ENCODE peak calls at places on chromosome 5, in nine cellular contexts. One of them, this sample, is unnamed.

GRCh38 chr5:14156611-14157493 is 13.7 kb downstream of the TRIO start:
- DNase-seq in PC-9: peak; percentile 83
- DNase-seq in GM10248: peak; percentile 64
- DNase-seq in activated T-cell treated with anti-CD3 and anti-CD28 coated beads, Interleukin-2, amount 50 U/mL, for 4 hours: no peak
- DNase-seq in SK-MEL-5: peak; percentile 71
- DNase-seq in psoas muscle: no peak
- DNase-seq in Right ventricle myocardium superior: no peak
- DNase-seq in activated CD4-positive, CD25-positive, alpha-beta regulatory T cell treated with anti-CD3 and anti-CD28 coated beads, Interleukin-2, amount 50 U/mL, for 16 hours: no peak
- DNase-seq in C1 segment of cervical spinal cord: no peak
- DNase-seq in this sample: peak; percentile 61

GRCh38 chr5:170333161-170333909 is 35.8 kb upstream of the LCP2 start:
- DNase-seq in PC-9: no peak
- DNase-seq in GM10248: no peak
- DNase-seq in activated T-cell treated with anti-CD3 and anti-CD28 coated beads, Interleukin-2, amount 50 U/mL, for 4 hours: peak; percentile 69
- DNase-seq in SK-MEL-5: peak; percentile 75
- DNase-seq in psoas muscle: no peak
- DNase-seq in Right ventricle myocardium superior: no peak
- DNase-seq in activated CD4-positive, CD25-positive, alpha-beta regulatory T cell treated with anti-CD3 and anti-CD28 coated beads, Interleukin-2, amount 50 U/mL, for 16 hours: peak; percentile 32
- DNase-seq in C1 segment of cervical spinal cord: no peak
- DNase-seq in this sample: no peak

GRCh38 chr5:59123595-59124561 is 541.0 kb downstream of the RAB3C start:
- DNase-seq in PC-9: no peak
- DNase-seq in GM10248: no peak
- DNase-seq in activated T-cell treated with anti-CD3 and anti-CD28 coated beads, Interleukin-2, amount 50 U/mL, for 4 hours: no peak
- DNase-seq in SK-MEL-5: peak; percentile 26
- DNase-seq in psoas muscle: no peak
- DNase-seq in Right ventricle myocardium superior: no peak
- DNase-seq in activated CD4-positive, CD25-positive, alpha-beta regulatory T cell treated with anti-CD3 and anti-CD28 coated beads, Interleukin-2, amount 50 U/mL, for 16 hours: no peak
- DNase-seq in C1 segment of cervical spinal cord: no peak
- DNase-seq in this sample: no peak

GRCh38 chr5:86909461-86909881 is 291.7 kb downstream of the COX7C start:
- DNase-seq in PC-9: no peak
- DNase-seq in GM10248: no peak
- DNase-seq in activated T-cell treated with anti-CD3 and anti-CD28 coated beads, Interleukin-2, amount 50 U/mL, for 4 hours: no peak
- DNase-seq in SK-MEL-5: no peak
- DNase-seq in psoas muscle: no peak
- DNase-seq in Right ventricle myocardium superior: no peak
- DNase-seq in activated CD4-positive, CD25-positive, alpha-beta regulatory T cell treated with anti-CD3 and anti-CD28 coated beads, Interleukin-2, amount 50 U/mL, for 16 hours: no peak
- DNase-seq in C1 segment of cervical spinal cord: no peak
- DNase-seq in this sample: no peak

GRCh38 chr5:177402271-177403043 is 2.0 kb upstream of the PFN3 start:
- DNase-seq in PC-9: peak; percentile 88
- DNase-seq in GM10248: peak; percentile 74
- DNase-seq in activated T-cell treated with anti-CD3 and anti-CD28 coated beads, Interleukin-2, amount 50 U/mL, for 4 hours: peak; percentile 64
- DNase-seq in SK-MEL-5: peak; percentile 73
- DNase-seq in psoas muscle: peak; percentile 30
- DNase-seq in Right ventricle myocardium superior: peak; percentile 60
- DNase-seq in activated CD4-positive, CD25-positive, alpha-beta regulatory T cell treated with anti-CD3 and anti-CD28 coated beads, Interleukin-2, amount 50 U/mL, for 16 hours: no peak
- DNase-seq in C1 segment of cervical spinal cord: no peak
- DNase-seq in this sample: peak; percentile 58

GRCh38 chr5:61123145-61123544 is 39.1 kb downstream of the SMIM15 start:
- DNase-seq in PC-9: no peak
- DNase-seq in GM10248: no peak
- DNase-seq in activated T-cell treated with anti-CD3 and anti-CD28 coated beads, Interleukin-2, amount 50 U/mL, for 4 hours: no peak
- DNase-seq in SK-MEL-5: no peak
- DNase-seq in psoas muscle: no peak
- DNase-seq in Right ventricle myocardium superior: no peak
- DNase-seq in activated CD4-positive, CD25-positive, alpha-beta regulatory T cell treated with anti-CD3 and anti-CD28 coated beads, Interleukin-2, amount 50 U/mL, for 16 hours: no peak
- DNase-seq in C1 segment of cervical spinal cord: no peak
- DNase-seq in this sample: no peak

GRCh38 chr5:59728356-59728755 is 165.2 kb downstream of the PDE4D start:
- DNase-seq in PC-9: no peak
- DNase-seq in GM10248: no peak
- DNase-seq in activated T-cell treated with anti-CD3 and anti-CD28 coated beads, Interleukin-2, amount 50 U/mL, for 4 hours: no peak
- DNase-seq in SK-MEL-5: no peak
- DNase-seq in psoas muscle: no peak
- DNase-seq in Right ventricle myocardium superior: no peak
- DNase-seq in activated CD4-positive, CD25-positive, alpha-beta regulatory T cell treated with anti-CD3 and anti-CD28 coated beads, Interleukin-2, amount 50 U/mL, for 16 hours: no peak
- DNase-seq in C1 segment of cervical spinal cord: no peak
- DNase-seq in this sample: no peak

GRCh38 chr5:178688551-178688950 is 41.9 kb downstream of the ZNF354A start:
- DNase-seq in PC-9: no peak
- DNase-seq in GM10248: no peak
- DNase-seq in activated T-cell treated with anti-CD3 and anti-CD28 coated beads, Interleukin-2, amount 50 U/mL, for 4 hours: no peak
- DNase-seq in SK-MEL-5: no peak
- DNase-seq in psoas muscle: no peak
- DNase-seq in Right ventricle myocardium superior: no peak
- DNase-seq in activated CD4-positive, CD25-positive, alpha-beta regulatory T cell treated with anti-CD3 and anti-CD28 coated beads, Interleukin-2, amount 50 U/mL, for 16 hours: no peak
- DNase-seq in C1 segment of cervical spinal cord: no peak
- DNase-seq in this sample: peak; percentile 43

GRCh38 chr5:74938250-74938649 is 72.1 kb upstream of the FAM169A start:
- DNase-seq in PC-9: no peak
- DNase-seq in GM10248: no peak
- DNase-seq in activated T-cell treated with anti-CD3 and anti-CD28 coated beads, Interleukin-2, amount 50 U/mL, for 4 hours: no peak
- DNase-seq in SK-MEL-5: no peak
- DNase-seq in psoas muscle: no peak
- DNase-seq in Right ventricle myocardium superior: no peak
- DNase-seq in activated CD4-positive, CD25-positive, alpha-beta regulatory T cell treated with anti-CD3 and anti-CD28 coated beads, Interleukin-2, amount 50 U/mL, for 16 hours: no peak
- DNase-seq in C1 segment of cervical spinal cord: no peak
- DNase-seq in this sample: no peak

GRCh38 chr5:76402880-76403712 is at the start of gene IQGAP2:
- DNase-seq in PC-9: peak; percentile 39
- DNase-seq in GM10248: peak; percentile 88
- DNase-seq in activated T-cell treated with anti-CD3 and anti-CD28 coated beads, Interleukin-2, amount 50 U/mL, for 4 hours: peak; percentile 72
- DNase-seq in SK-MEL-5: peak; percentile 48
- DNase-seq in psoas muscle: peak; percentile 64
- DNase-seq in Right ventricle myocardium superior: peak; percentile 82
- DNase-seq in activated CD4-positive, CD25-positive, alpha-beta regulatory T cell treated with anti-CD3 and anti-CD28 coated beads, Interleukin-2, amount 50 U/mL, for 16 hours: peak; percentile 52
- DNase-seq in C1 segment of cervical spinal cord: no peak
- DNase-seq in this sample: peak; percentile 70

GRCh38 chr5:101067415-101067814 is 164.3 kb upstream of the ST8SIA4 start:
- DNase-seq in PC-9: no peak
- DNase-seq in GM10248: no peak
- DNase-seq in activated T-cell treated with anti-CD3 and anti-CD28 coated beads, Interleukin-2, amount 50 U/mL, for 4 hours: no peak
- DNase-seq in SK-MEL-5: no peak
- DNase-seq in psoas muscle: no peak
- DNase-seq in Right ventricle myocardium superior: no peak
- DNase-seq in activated CD4-positive, CD25-positive, alpha-beta regulatory T cell treated with anti-CD3 and anti-CD28 coated beads, Interleukin-2, amount 50 U/mL, for 16 hours: no peak
- DNase-seq in C1 segment of cervical spinal cord: no peak
- DNase-seq in this sample: no peak

GRCh38 chr5:59608745-59609144 is 284.8 kb downstream of the PDE4D start:
- DNase-seq in PC-9: no peak
- DNase-seq in GM10248: no peak
- DNase-seq in activated T-cell treated with anti-CD3 and anti-CD28 coated beads, Interleukin-2, amount 50 U/mL, for 4 hours: no peak
- DNase-seq in SK-MEL-5: no peak
- DNase-seq in psoas muscle: no peak
- DNase-seq in Right ventricle myocardium superior: no peak
- DNase-seq in activated CD4-positive, CD25-positive, alpha-beta regulatory T cell treated with anti-CD3 and anti-CD28 coated beads, Interleukin-2, amount 50 U/mL, for 16 hours: no peak
- DNase-seq in C1 segment of cervical spinal cord: no peak
- DNase-seq in this sample: no peak

This sample was measured in HL-60.